ENCODE peak calls at places on chromosomes 11 and 22, in four cellular contexts. One of them, this sample, is unnamed.

GRCh38 chr11:95088946-95089619 is 563 bp upstream of the ENDOD1 start:
- DNase-seq in neural crest cell: no peak
- DNase-seq in DMS153: no peak
- DNase-seq in natural killer cell treated with Interleukin-12 subunit alpha and Interleukin-12 subunit beta and Interleukin-15 and Interleukin-18, amount 100 ng/mL, for 72 hours: no peak
- DNase-seq in this sample: no peak

GRCh38 chr11:64031001-64031400 is 4.7 kb upstream of the FLRT1 start:
- DNase-seq in neural crest cell: no peak
- DNase-seq in DMS153: no peak
- DNase-seq in natural killer cell treated with Interleukin-12 subunit alpha and Interleukin-12 subunit beta and Interleukin-15 and Interleukin-18, amount 100 ng/mL, for 72 hours: no peak
- DNase-seq in this sample: no peak

GRCh38 chr22:46791201-46791731 is 28.8 kb downstream of the TBC1D22A start:
- DNase-seq in DMS153: no peak
- DNase-seq in natural killer cell treated with Interleukin-12 subunit alpha and Interleukin-12 subunit beta and Interleukin-15 and Interleukin-18, amount 100 ng/mL, for 72 hours: peak; percentile 85
- DNase-seq in neural crest cell: no peak
- DNase-seq in this sample: no peak

GRCh38 chr11:88521354-88522310 is 184.1 kb upstream of the CTSC start:
- DNase-seq in natural killer cell treated with Interleukin-12 subunit alpha and Interleukin-12 subunit beta and Interleukin-15 and Interleukin-18, amount 100 ng/mL, for 72 hours: no peak
- DNase-seq in DMS153: no peak
- DNase-seq in neural crest cell: no peak
- DNase-seq in this sample: no peak

GRCh38 chr11:31968774-31969433 is 122.0 kb upstream of the RCN1 start:
- DNase-seq in DMS153: no peak
- DNase-seq in natural killer cell treated with Interleukin-12 subunit alpha and Interleukin-12 subunit beta and Interleukin-15 and Interleukin-18, amount 100 ng/mL, for 72 hours: no peak
- DNase-seq in neural crest cell: no peak
- DNase-seq in this sample: no peak

GRCh38 chr11:11732116-11732515 is 109.7 kb upstream of the USP47 start:
- DNase-seq in natural killer cell treated with Interleukin-12 subunit alpha and Interleukin-12 subunit beta and Interleukin-15 and Interleukin-18, amount 100 ng/mL, for 72 hours: no peak
- DNase-seq in neural crest cell: no peak
- DNase-seq in DMS153: no peak
- DNase-seq in this sample: no peak

GRCh38 chr11:119739975-119740374 is 11.0 kb upstream of the NECTIN1 start:
- DNase-seq in natural killer cell treated with Interleukin-12 subunit alpha and Interleukin-12 subunit beta and Interleukin-15 and Interleukin-18, amount 100 ng/mL, for 72 hours: no peak
- DNase-seq in DMS153: peak; percentile 59
- DNase-seq in neural crest cell: no peak
- DNase-seq in this sample: no peak

GRCh38 chr11:18171377-18172000 is 1.1 kb upstream of the MRGPRX4 start:
- DNase-seq in DMS153: no peak
- DNase-seq in neural crest cell: peak; percentile 14
- DNase-seq in natural killer cell treated with Interleukin-12 subunit alpha and Interleukin-12 subunit beta and Interleukin-15 and Interleukin-18, amount 100 ng/mL, for 72 hours: no peak
- DNase-seq in this sample: peak; percentile 9